ENCODE peak calls at places on chromosomes 2 and 18, in six cellular contexts. L is NCI-H1105, E is GM12865, M is AG20443, R is cardiac muscle cell, H is osteoblast. N is an unnamed sample.

GRCh38 chr2:1548910-1549673 is 135.8 kb downstream of the TPO start:
- DNase-seq in L (no peak), H (peak; percentile 68), M (no peak), E (no peak), R (no peak), N (no peak)

GRCh38 chr2:164203131-164203530 is 418.2 kb downstream of the GRB14 start:
- DNase-seq in E (no peak), R (peak; percentile 2), H (no peak), L (no peak), M (no peak), N (no peak)

GRCh38 chr18:39389800-39390379 is 1824.3 kb upstream of the CELF4 start:
- DNase-seq in R (peak; percentile 41), H (no peak), L (peak; percentile 70), M (no peak), E (no peak), N (peak; percentile 15)

GRCh38 chr18:22173221-22173927 is 4.0 kb downstream of the GATA6 start:
- DNase-seq in R (no peak), M (no peak), E (no peak), H (peak; percentile 78), L (no peak), N (no peak)

GRCh38 chr18:56799756-56800155 is 148.6 kb downstream of the WDR7 start:
- DNase-seq in E (no peak), M (no peak), L (no peak), R (peak; percentile 2), H (no peak), N (no peak)

GRCh38 chr18:77107218-77107815 is 25.3 kb downstream of the MBP start:
- DNase-seq in E (no peak), H (no peak), M (no peak), L (no peak), R (peak; percentile 53), N (peak; percentile 39)

GRCh38 chr18:34224423-34225217 is at the start of gene NOL4:
- DNase-seq in L (peak; percentile 99), M (peak; percentile 26), R (peak; percentile 9), H (peak; percentile 69), E (peak; percentile 54), N (peak; percentile 98)

GRCh38 chr2:173150963-173151362 is 75.3 kb downstream of the MAP3K20 start:
- DNase-seq in E (no peak), R (no peak), M (no peak), L (no peak), H (no peak), N (no peak)

GRCh38 chr18:7234061-7234460 is 3.2 kb downstream of the LRRC30 start:
- DNase-seq in E (no peak), M (no peak), H (no peak), R (no peak), L (no peak), N (no peak)

GRCh38 chr2:20916604-20917286 is 93.8 kb upstream of the LDAH start:
- DNase-seq in M (no peak), E (no peak), L (no peak), H (no peak), R (peak; percentile 8), N (no peak)

GRCh38 chr2:33167655-33168245 is 221.0 kb downstream of the LTBP1 start:
- DNase-seq in R (no peak), M (peak; percentile 18), H (no peak), E (no peak), L (no peak), N (no peak)

GRCh38 chr2:169761251-169761969 is 27.8 kb downstream of the KLHL23 start:
- DNase-seq in L (no peak), R (no peak), M (no peak), H (no peak), E (peak; percentile 44), N (no peak)

GRCh38 chr2:210964141-210964764 is 407.9 kb downstream of the CPS1 start:
- DNase-seq in E (no peak), M (no peak), R (no peak), L (no peak), H (no peak), N (no peak)

GRCh38 chr18:79400591-79401381 is 5.1 kb downstream of the NFATC1 start:
- DNase-seq in R (no peak), M (peak; percentile 46), E (peak; percentile 43), H (no peak), L (no peak), N (no peak)

GRCh38 chr18:77173274-77174030 is 40.9 kb upstream of the MBP start:
- DNase-seq in L (no peak), R (no peak), M (no peak), H (no peak), E (no peak), N (no peak)

GRCh38 chr2:100548771-100549170 is 14.0 kb upstream of the PDCL3 start:
- DNase-seq in H (no peak), M (no peak), R (no peak), E (no peak), L (no peak), N (no peak)

GRCh38 chr18:54551590-54551989 is 39.5 kb upstream of the DYNAP start:
- DNase-seq in M (no peak), L (no peak), H (no peak), R (no peak), E (no peak), N (no peak)

GRCh38 chr2:27409321-27410073 is at the start of gene PPM1G:
- DNase-seq in H (peak; percentile 98), E (peak; percentile 97), L (peak; percentile 92), R (peak; percentile 95), M (peak; percentile 99), N (peak; percentile 87)

GRCh38 chr2:150140777-150141176 is 346.7 kb downstream of the RND3 start:
- DNase-seq in H (peak; percentile 39), R (no peak), L (no peak), M (no peak), E (no peak), N (no peak)

GRCh38 chr2:11068079-11068741 is 87.1 kb upstream of the SLC66A3 start:
- DNase-seq in L (no peak), H (no peak), E (no peak), M (no peak), R (no peak), N (no peak)

GRCh38 chr2:234840336-234840735 is 111.5 kb upstream of the SH3BP4 start:
- DNase-seq in E (no peak), L (no peak), M (peak; percentile 84), R (peak; percentile 97), H (peak; percentile 84), N (no peak)

GRCh38 chr2:168730391-168730790 is 72.0 kb upstream of the NOSTRIN start:
- DNase-seq in H (no peak), R (no peak), M (no peak), L (no peak), E (no peak), N (no peak)

GRCh38 chr2:179454443-179455218 is 190.0 kb upstream of the SESTD1 start:
- DNase-seq in M (peak; percentile 52), L (no peak), R (peak; percentile 79), E (no peak), H (peak; percentile 79), N (no peak)

GRCh38 chr2:233654501-233654900 is 17.2 kb upstream of the UGT1A9 start:
- DNase-seq in M (no peak), L (no peak), E (no peak), R (no peak), H (no peak), N (no peak)

GRCh38 chr2:239307221-239307569 is 93.6 kb downstream of the HDAC4 start:
- DNase-seq in M (no peak), L (no peak), E (no peak), R (no peak), H (peak; percentile 22), N (no peak)

GRCh38 chr18:76347341-76347740 is 147.7 kb downstream of the ZNF516 start:
- DNase-seq in E (no peak), H (no peak), R (no peak), L (no peak), M (no peak), N (no peak)

GRCh38 chr18:45834303-45834702 is 8.8 kb downstream of the SIGLEC15 start:
- DNase-seq in L (no peak), E (no peak), M (no peak), R (no peak), H (no peak), N (no peak)

GRCh38 chr2:38245114-38245641 is 131.9 kb downstream of the ATL2 start:
- DNase-seq in H (no peak), M (no peak), E (peak; percentile 17), R (no peak), L (no peak), N (no peak)